ENCODE peak calls at places on chromosomes 2 and 18, in six cellular contexts. X, D, T, V, Z and E are unnamed samples.

GRCh38 chr18:78865771-78866310 is 113.8 kb upstream of the SALL3 start:
- DNase-seq in X (no peak), D (no peak), T (no peak), V (no peak), Z (no peak), E (no peak)

GRCh38 chr2:140893685-140894084 is 1237.1 kb downstream of the LRP1B start:
- DNase-seq in X (no peak), D (no peak), T (no peak), V (no peak), Z (no peak), E (no peak)

GRCh38 chr18:46173393-46174316 is 69.5 kb downstream of the HAUS1 start:
- DNase-seq in X (peak), D (peak), T (peak), V (peak), Z (peak), E (peak)

GRCh38 chr2:136008205-136008865 is 22.9 kb upstream of the DARS1 start:
- DNase-seq in X (no peak), D (no peak), T (no peak), V (peak), Z (no peak), E (no peak)

GRCh38 chr18:49970288-49970687 is 157.0 kb upstream of the ACAA2 start:
- DNase-seq in X (no peak), D (no peak), T (no peak), V (no peak), Z (no peak), E (no peak)

GRCh38 chr2:189115126-189115525 is 64.4 kb downstream of the COL5A2 start:
- DNase-seq in X (no peak), D (no peak), T (no peak), V (no peak), Z (no peak), E (no peak)

GRCh38 chr18:58934356-58934755 is 69.7 kb downstream of the ZNF532 start:
- DNase-seq in X (no peak), D (no peak), T (no peak), V (no peak), Z (no peak), E (no peak)

GRCh38 chr18:48889115-48889941 is 61.4 kb downstream of the SMAD7 start:
- DNase-seq in X (no peak), D (no peak), T (no peak), V (no peak), Z (peak), E (peak)

GRCh38 chr2:174878537-174879147 is 114.4 kb upstream of the CHRNA1 start:
- DNase-seq in X (no peak), D (no peak), T (no peak), V (no peak), Z (no peak), E (no peak)

GRCh38 chr18:79625195-79625923 is 54.2 kb upstream of the CTDP1 start:
- DNase-seq in X (no peak), D (no peak), T (no peak), V (no peak), Z (no peak), E (no peak)

GRCh38 chr18:433960-434359 is 66.5 kb downstream of the COLEC12 start:
- DNase-seq in X (no peak), D (no peak), T (no peak), V (no peak), Z (no peak), E (no peak)

GRCh38 chr2:30362468-30363081 is 84.5 kb upstream of the LCLAT1 start:
- DNase-seq in X (no peak), D (no peak), T (no peak), V (no peak), Z (no peak), E (no peak)

GRCh38 chr2:20917724-20918572 is 95.0 kb upstream of the LDAH start:
- DNase-seq in X (no peak), D (no peak), T (no peak), V (no peak), Z (no peak), E (no peak)

GRCh38 chr2:59899692-59900091 is 653.8 kb downstream of the BCL11A start:
- DNase-seq in X (no peak), D (no peak), T (peak), V (no peak), Z (no peak), E (no peak)

GRCh38 chr2:127560201-127560928 is 24.9 kb downstream of the MYO7B start:
- DNase-seq in X (no peak), D (peak), T (no peak), V (no peak), Z (no peak), E (no peak)

GRCh38 chr2:143399679-143400078 is 270.5 kb downstream of the ARHGAP15 start:
- DNase-seq in X (no peak), D (no peak), T (no peak), V (no peak), Z (no peak), E (no peak)

GRCh38 chr2:17626986-17627385 is 86.5 kb downstream of the VSNL1 start:
- DNase-seq in X (no peak), D (no peak), T (no peak), V (no peak), Z (no peak), E (no peak)

GRCh38 chr2:201887851-201888451 is 81.6 kb downstream of the CDK15 start:
- DNase-seq in X (no peak), D (no peak), T (no peak), V (no peak), Z (no peak), E (no peak)

GRCh38 chr2:1697601-1698000 is 46.7 kb downstream of the PXDN start:
- DNase-seq in X (no peak), D (no peak), T (no peak), V (no peak), Z (no peak), E (no peak)

GRCh38 chr2:109364212-109364611 is 235.2 kb downstream of the SH3RF3 start:
- DNase-seq in X (no peak), D (no peak), T (no peak), V (no peak), Z (no peak), E (no peak)

GRCh38 chr2:126793885-126794613 is 104.6 kb upstream of the TEX51 start:
- DNase-seq in X (no peak), D (peak), T (no peak), V (no peak), Z (no peak), E (peak)

GRCh38 chr2:19538411-19538963 is 180.1 kb upstream of the OSR1 start:
- DNase-seq in X (no peak), D (no peak), T (no peak), V (no peak), Z (no peak), E (no peak)

GRCh38 chr2:233422050-233422639 is 67.9 kb downstream of the DGKD start:
- DNase-seq in X (no peak), D (no peak), T (peak), V (peak), Z (peak), E (no peak)

GRCh38 chr2:38743672-38744398 is 7.3 kb downstream of the SRSF7 start:
- DNase-seq in X (no peak), D (no peak), T (no peak), V (no peak), Z (no peak), E (no peak)

GRCh38 chr2:112301171-112301584 is 25.8 kb downstream of the ZC3H6 start:
- DNase-seq in X (no peak), D (no peak), T (no peak), V (no peak), Z (no peak), E (no peak)

GRCh38 chr18:9682572-9682971 is 25.5 kb upstream of the RAB31 start:
- DNase-seq in X (no peak), D (no peak), T (no peak), V (no peak), Z (no peak), E (no peak)

GRCh38 chr18:32271649-32272324 is 81.9 kb downstream of the MEP1B start:
- DNase-seq in X (no peak), D (no peak), T (peak), V (peak), Z (peak), E (peak)

GRCh38 chr2:160402498-160402897 is 91.1 kb downstream of the RBMS1 start:
- DNase-seq in X (no peak), D (no peak), T (no peak), V (no peak), Z (no peak), E (no peak)

GRCh38 chr18:37391698-37392548 is 173.7 kb downstream of the CELF4 start:
- DNase-seq in X (no peak), D (no peak), T (no peak), V (no peak), Z (no peak), E (no peak)

GRCh38 chr2:46495347-46496030 is 16.1 kb downstream of the TMEM247 start:
- DNase-seq in X (no peak), D (no peak), T (no peak), V (no peak), Z (no peak), E (no peak)

GRCh38 chr2:167132906-167133555 is 244.8 kb downstream of the XIRP2 start:
- DNase-seq in X (no peak), D (no peak), T (no peak), V (no peak), Z (no peak), E (no peak)

GRCh38 chr2:169711751-169712509 is 17.7 kb downstream of the PHOSPHO2 start:
- DNase-seq in X (no peak), D (no peak), T (no peak), V (no peak), Z (no peak), E (no peak)

GRCh38 chr2:215684448-215685217 is 248.8 kb upstream of the FN1 start:
- DNase-seq in X (no peak), D (no peak), T (no peak), V (no peak), Z (no peak), E (no peak)

GRCh38 chr18:32777049-32777448 is 4.2 kb upstream of the KLHL14 start:
- DNase-seq in X (no peak), D (no peak), T (no peak), V (no peak), Z (no peak), E (no peak)

GRCh38 chr18:55228707-55229106 is 269.4 kb upstream of the CCDC68 start:
- DNase-seq in X (no peak), D (no peak), T (peak), V (no peak), Z (no peak), E (peak)

GRCh38 chr2:39938035-39938835 is 159.2 kb upstream of the THUMPD2 start:
- DNase-seq in X (no peak), D (no peak), T (no peak), V (no peak), Z (no peak), E (no peak)

GRCh38 chr2:209422191-209422754 is 1.6 kb upstream of the MAP2 start:
- DNase-seq in X (no peak), D (no peak), T (no peak), V (no peak), Z (peak), E (no peak)

GRCh38 chr2:209426432-209426831 is 2.6 kb downstream of the MAP2 start:
- DNase-seq in X (no peak), D (no peak), T (peak), V (no peak), Z (no peak), E (peak)

GRCh38 chr2:209423562-209424541 is at the start of gene MAP2:
- DNase-seq in X (peak), D (peak), T (peak), V (peak), Z (peak), E (peak)

GRCh38 chr2:209425082-209426071 is 1.5 kb downstream of the MAP2 start:
- DNase-seq in X (no peak), D (no peak), T (peak), V (no peak), Z (peak), E (peak)
- H3K4me3 ChIP-seq in X (peak), D (peak), T (peak), V (no peak), Z (peak), E (peak)

DNA sequence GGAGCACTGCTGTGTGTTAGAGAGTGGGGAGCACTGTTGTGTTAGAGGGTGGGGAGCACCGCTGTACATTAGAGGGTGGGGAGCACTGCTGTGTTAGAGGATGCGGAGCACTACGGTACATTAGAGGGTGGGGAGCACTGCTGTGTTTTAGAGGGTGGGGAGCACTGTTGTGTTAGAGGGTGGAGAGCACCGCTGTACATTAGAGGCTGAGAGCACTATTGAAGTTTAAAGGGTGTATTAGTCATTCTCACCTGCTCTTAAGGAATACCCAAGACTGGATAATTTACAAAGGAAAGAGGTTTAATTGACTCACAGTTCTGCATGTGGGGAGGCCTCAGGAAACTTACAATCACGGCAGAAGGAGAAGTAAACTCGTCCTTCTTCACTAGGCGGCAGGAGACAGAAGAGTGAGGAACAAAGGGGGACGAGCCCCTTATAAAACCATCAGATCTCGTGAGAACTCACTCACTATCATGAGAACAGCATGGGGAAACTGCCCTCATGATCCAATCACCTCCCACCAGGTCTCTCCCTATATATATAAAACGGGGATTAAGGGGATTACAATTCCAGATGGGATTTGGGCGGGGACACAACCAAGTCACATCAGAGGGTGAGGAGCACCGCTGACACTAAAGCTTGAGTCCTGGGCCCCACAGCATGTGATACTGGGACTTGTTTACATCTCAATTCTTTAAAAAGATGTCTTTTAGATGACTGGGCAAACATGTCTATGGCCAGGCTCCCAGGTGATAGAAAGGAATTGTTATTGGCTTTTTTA is 19.5 kb upstream of the AGXT start:
- DNase-seq in X (no peak), D (no peak), T (no peak), V (no peak), Z (no peak), E (no peak)
- H3K4me3 ChIP-seq in X (no peak), D (no peak), T (no peak), V (no peak), Z (no peak), E (no peak)

GRCh38 chr2:37348155-37348554 is 3.7 kb downstream of the QPCT start:
- DNase-seq in X (no peak), D (no peak), T (no peak), V (no peak), Z (no peak), E (no peak)
- H3K4me3 ChIP-seq in X (no peak), D (no peak), T (no peak), V (no peak), Z (no peak), E (no peak)

GRCh38 chr2:65374999-65375398 is 57.4 kb downstream of the SPRED2 start:
- DNase-seq in X (no peak), D (no peak), T (no peak), V (no peak), Z (no peak), E (no peak)
- H3K4me3 ChIP-seq in X (no peak), D (no peak), T (no peak), V (no peak), Z (no peak), E (no peak)

GRCh38 chr2:162473-163135 is 101.2 kb downstream of the SH3YL1 start:
- DNase-seq in X (no peak), D (no peak), T (no peak), V (no peak), Z (no peak), E (no peak)
- H3K4me3 ChIP-seq in X (no peak), D (no peak), T (no peak), V (no peak), Z (no peak), E (no peak)

DNA sequence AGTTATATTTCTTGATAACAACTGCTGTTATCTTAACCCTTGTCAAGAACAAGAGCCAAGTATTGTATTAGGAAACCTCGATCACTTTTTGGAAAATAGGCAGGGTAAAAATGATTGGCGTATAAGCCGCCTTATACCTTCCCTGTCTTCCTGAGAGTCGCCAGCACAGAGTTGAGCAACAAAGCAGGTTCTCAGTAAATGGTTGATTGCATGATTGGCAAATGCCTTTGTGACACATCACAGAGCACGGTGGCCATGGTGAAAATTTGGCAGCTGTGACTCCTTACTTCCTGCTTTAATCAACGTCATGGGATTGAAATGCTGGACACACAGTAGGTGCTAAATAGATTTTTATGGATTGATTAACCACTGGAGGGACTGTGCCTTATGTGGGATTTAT is 3.9 kb upstream of the KLHL29 start:
- DNase-seq in X (no peak), D (peak), T (no peak), V (peak), Z (peak), E (no peak)
- H3K4me3 ChIP-seq in X (no peak), D (peak), T (no peak), V (peak), Z (no peak), E (no peak)

GRCh38 chr2:99706734-99707133 is 216.9 kb upstream of the REV1 start:
- DNase-seq in X (no peak), D (no peak), T (no peak), V (no peak), Z (no peak), E (no peak)

GRCh38 chr2:99710720-99711612 is 221.1 kb upstream of the REV1 start:
- DNase-seq in X (no peak), D (no peak), T (peak), V (no peak), Z (no peak), E (no peak)

GRCh38 chr2:99708231-99708630 is 218.4 kb upstream of the REV1 start:
- DNase-seq in X (no peak), D (no peak), T (peak), V (no peak), Z (no peak), E (no peak)

GRCh38 chr2:99709229-99709628 is 219.4 kb upstream of the REV1 start:
- DNase-seq in X (no peak), D (no peak), T (no peak), V (no peak), Z (no peak), E (no peak)

GRCh38 chr2:99707592-99707991 is 217.8 kb upstream of the REV1 start:
- DNase-seq in X (no peak), D (no peak), T (no peak), V (no peak), Z (no peak), E (no peak)
- H3K4me3 ChIP-seq in X (no peak), D (no peak), T (no peak), V (no peak), Z (no peak), E (no peak)

GRCh38 chr2:54092940-54093339 is 22.5 kb upstream of the ACYP2 start:
- DNase-seq in X (no peak), D (no peak), T (no peak), V (no peak), Z (no peak), E (peak)
- H3K4me3 ChIP-seq in X (no peak), D (no peak), T (no peak), V (no peak), Z (no peak), E (no peak)

GRCh38 chr18:61606068-61606660 is 272.9 kb downstream of the CDH20 start:
- DNase-seq in X (no peak), D (peak), T (peak), V (no peak), Z (no peak), E (peak)
- H3K4me3 ChIP-seq in X (peak), D (peak), T (peak), V (no peak), Z (no peak), E (peak)